ENCODE peak calls at places on chromosomes 13 and 19, in nine cellular contexts. T is dorsolateral prefrontal cortex, D is tibial artery, C is cardiac fibroblast, Q is suprapubic skin, Z is fibroblast of mammary gland, R is coronary artery, U is brain microvascular endothelial cell, S is gastrocnemius medialis. M is an unnamed sample.

GRCh38 chr19:8515317-8515716 is 1.4 kb upstream of the ZNF414 start:
- DNase-seq in T (no peak), D (no peak), C (no peak), Q (no peak), Z (peak; percentile 24), R (no peak), U (no peak), S (no peak), M (no peak)

GRCh38 chr19:50046649-50047503 is 21.1 kb downstream of the ZNF473 start:
- DNase-seq in T (peak; percentile 74), D (no peak), C (peak; percentile 13), Q (peak; percentile 73), Z (no peak), R (no peak), U (peak; percentile 7), S (no peak), M (no peak)

GRCh38 chr19:18894254-18895037 is 1.5 kb downstream of the CERS1 start:
- DNase-seq in T (peak; percentile 96), D (peak; percentile 61), C (peak; percentile 68), Q (no peak), Z (peak; percentile 38), R (no peak), U (no peak), S (no peak), M (peak; percentile 32)

GRCh38 chr19:8577741-8578140 is 499 bp upstream of the MYO1F start:
- DNase-seq in T (no peak), D (no peak), C (no peak), Q (no peak), Z (no peak), R (no peak), U (no peak), S (no peak), M (no peak)

GRCh38 chr13:109101550-109102144 is 472.2 kb downstream of the MYO16 start:
- DNase-seq in T (no peak), D (no peak), C (no peak), Q (no peak), Z (peak; percentile 31), R (no peak), U (no peak), S (no peak), M (no peak)

GRCh38 chr19:55494172-55494761 is 6.0 kb downstream of the SSC5D start:
- DNase-seq in T (no peak), D (no peak), C (peak; percentile 94), Q (peak; percentile 66), Z (peak; percentile 91), R (no peak), U (peak; percentile 80), S (no peak), M (peak; percentile 41)

GRCh38 chr19:1579222-1579621 is 11.1 kb upstream of the MEX3D start:
- DNase-seq in T (no peak), D (no peak), C (no peak), Q (no peak), Z (no peak), R (no peak), U (no peak), S (no peak), M (no peak)

GRCh38 chr19:2494447-2495129 is 18.7 kb downstream of the GADD45B start:
- DNase-seq in T (peak; percentile 73), D (peak; percentile 96), C (peak; percentile 92), Q (peak; percentile 92), Z (peak; percentile 77), R (peak; percentile 95), U (peak; percentile 78), S (peak; percentile 71), M (peak; percentile 88)

GRCh38 chr19:30854207-30854606 is 482.0 kb downstream of the ZNF536 start:
- DNase-seq in T (no peak), D (no peak), C (no peak), Q (no peak), Z (no peak), R (no peak), U (no peak), S (no peak), M (no peak)

GRCh38 chr13:69524459-69525155 is 583.0 kb upstream of the ATXN8OS start:
- DNase-seq in T (no peak), D (no peak), C (no peak), Q (no peak), Z (no peak), R (no peak), U (no peak), S (no peak), M (peak; percentile 17)
- TF ChIP-seq CTCF in T (peak; percentile 24), D (no peak), C (no peak), Q (no peak), Z (peak; percentile 10), R (no peak), U (no peak), S (no peak), M (peak; percentile 26)

GRCh38 chr13:112744306-112745021 is 54.6 kb downstream of the ATP11A start:
- DNase-seq in T (peak; percentile 57), D (no peak), C (peak; percentile 51), Q (no peak), Z (peak; percentile 57), R (no peak), U (no peak), S (no peak), M (no peak)
- H3K4me3 ChIP-seq in T (no peak overlapping the region), D (no peak overlapping the region), C (no peak overlapping the region), Q (no peak overlapping the region), Z (no peak overlapping the region), R (no peak overlapping the region), U (no peak overlapping the region), S (no peak overlapping the region), M (no peak overlapping the region)

GRCh38 chr13:113084943-113085540 is 20.5 kb upstream of the F7 start:
- DNase-seq in T (peak; percentile 30), D (no peak), C (no peak), Q (no peak), Z (no peak), R (no peak), U (no peak), S (no peak), M (no peak)

GRCh38 chr13:113087923-113088690 is 17.5 kb upstream of the F7 start:
- DNase-seq in T (no peak), D (no peak), C (no peak), Q (no peak), Z (no peak), R (no peak), U (no peak), S (no peak), M (no peak)

GRCh38 chr13:113086991-113087922 is 18.3 kb upstream of the F7 start:
- DNase-seq in T (no peak), D (no peak), C (no peak), Q (no peak), Z (no peak), R (no peak), U (no peak), S (no peak), M (no peak)

GRCh38 chr13:113084094-113084942 is 21.3 kb upstream of the F7 start:
- DNase-seq in T (peak; percentile 27), D (no peak), C (no peak), Q (no peak), Z (no peak), R (no peak), U (no peak), S (no peak), M (no peak)

GRCh38 chr13:113086031-113086750 is 19.4 kb upstream of the F7 start:
- DNase-seq in T (no peak), D (no peak), C (no peak), Q (no peak), Z (no peak), R (no peak), U (no peak), S (no peak), M (no peak)
- TF ChIP-seq CTCF in T (no peak), D (no peak), C (peak; percentile 26), Q (no peak), Z (no peak), R (no peak), U (peak; percentile 22), S (no peak), M (peak; percentile 17)

GRCh38 chr13:90562388-90562787 is 785.1 kb upstream of the MIR17HG start:
- DNase-seq in T (no peak), D (no peak), C (no peak), Q (no peak), Z (no peak), R (no peak), U (no peak), S (no peak), M (no peak)

GRCh38 chr13:90564566-90564965 is 782.9 kb upstream of the MIR17HG start:
- DNase-seq in T (no peak), D (no peak), C (no peak), Q (no peak), Z (no peak), R (no peak), U (no peak), S (no peak), M (no peak)

GRCh38 chr13:90565985-90566713 is 781.3 kb upstream of the MIR17HG start:
- DNase-seq in T (no peak), D (no peak), C (no peak), Q (no peak), Z (no peak), R (no peak), U (no peak), S (no peak), M (no peak)

GRCh38 chr13:90568165-90568564 is 779.3 kb upstream of the MIR17HG start:
- DNase-seq in T (no peak), D (no peak), C (no peak), Q (no peak), Z (no peak), R (no peak), U (no peak), S (no peak), M (no peak)

DNA sequence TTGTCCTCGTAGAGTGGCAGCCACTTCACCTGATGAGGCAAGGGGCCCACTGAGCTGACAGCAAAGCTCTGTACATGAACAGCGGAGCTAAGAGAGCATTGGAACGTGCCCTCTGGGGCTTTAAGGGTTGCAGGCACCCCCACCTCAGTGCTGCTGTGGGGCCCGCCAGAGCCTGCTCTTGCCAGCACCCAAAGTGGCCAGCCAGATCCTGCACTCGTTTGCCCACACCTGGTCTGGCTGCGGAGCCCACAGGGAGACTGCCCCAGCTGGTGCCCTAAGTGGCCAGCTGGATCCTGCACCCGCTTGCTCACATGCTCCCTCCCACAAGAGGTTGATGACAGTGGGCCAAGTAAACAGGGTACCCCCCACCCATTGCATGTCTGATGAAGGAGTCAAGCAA is 783.4 kb upstream of the MIR17HG start:
- DNase-seq in T (no peak), D (no peak), C (no peak), Q (no peak), Z (no peak), R (no peak), U (no peak), S (no peak), M (no peak)
- H3K4me3 ChIP-seq in T (no peak overlapping the region), D (no peak overlapping the region), C (no peak overlapping the region), Q (no peak overlapping the region), Z (no peak overlapping the region), R (no peak overlapping the region), U (no peak overlapping the region), S (no peak overlapping the region), M (no peak overlapping the region)

GRCh38 chr13:96020155-96020575 is 33.0 kb downstream of the UGGT2 start:
- DNase-seq in T (no peak), D (no peak), C (peak; percentile 84), Q (no peak), Z (peak; percentile 73), R (no peak), U (peak; percentile 65), S (peak; percentile 35), M (peak; percentile 79)
- TF ChIP-seq CTCF in T (peak; percentile 78), D (peak; percentile 60), C (peak; percentile 59), Q (peak; percentile 14), Z (peak; percentile 57), R (no peak), U (peak; percentile 74), S (peak; percentile 42), M (peak; percentile 73)

M was measured in astrocyte of the spinal cord.